ENCODE peak calls at places on chromosomes 13 and 19, in seven cellular contexts. D is HFFc6, X is endothelial cell of umbilical vein, I is left ventricle myocardium inferior, P is RWPE1, S is GM12865, R is fibroblast of the aortic adventitia. H is an unnamed sample.
A peak's percentile ranks its signal among the peaks of the same experiment; 100 is the strongest.

GRCh38 chr13:51465124-51465523 is 12.3 kb upstream of the INTS6 start:
- DNase-seq in D (no peak), X (no peak), I (no peak), P (no peak), S (no peak), R (no peak), H (no peak)

GRCh38 chr13:41981961-41982723 is 21.2 kb upstream of the VWA8 start:
- DNase-seq in D (no peak), X (no peak), I (no peak), P (peak; percentile 57), S (no peak), R (peak; percentile 17), H (no peak)

GRCh38 chr13:44974056-44974798 is 15.0 kb downstream of the NUFIP1 start:
- DNase-seq in D (no peak), X (peak; percentile 84), I (no peak), P (no peak), S (peak; percentile 71), R (peak; percentile 70), H (peak; percentile 66)

GRCh38 chr13:72537782-72538181 is 189.6 kb downstream of the MZT1 start:
- DNase-seq in D (no peak), X (no peak), I (no peak), P (no peak), S (no peak), R (no peak), H (no peak)

GRCh38 chr19:1507192-1507660 is 5.6 kb downstream of the ADAMTSL5 start:
- DNase-seq in D (no peak), X (no peak), I (no peak), P (no peak), S (no peak), R (no peak), H (no peak)

GRCh38 chr13:24650157-24650556 is 30.1 kb upstream of the ATP12A start:
- DNase-seq in D (no peak), X (no peak), I (no peak), P (no peak), S (no peak), R (peak; percentile 83), H (no peak)

GRCh38 chr19:57068921-57069697 is 50.7 kb upstream of the USP29 start:
- DNase-seq in D (no peak), X (no peak), I (no peak), P (no peak), S (no peak), R (no peak), H (no peak)

GRCh38 chr19:14425696-14426138 is 6.6 kb upstream of the DDX39A start:
- DNase-seq in D (peak; percentile 22), X (no peak), I (no peak), P (no peak), S (no peak), R (peak; percentile 65), H (no peak)

GRCh38 chr13:76697277-76697676 is 188.9 kb downstream of the KCTD12 start:
- DNase-seq in D (no peak), X (no peak), I (no peak), P (no peak), S (no peak), R (no peak), H (no peak)

GRCh38 chr13:20680416-20681080 is 23.0 kb upstream of the IL17D start:
- DNase-seq in D (no peak), X (no peak), I (no peak), P (no peak), S (no peak), R (no peak), H (no peak)

GRCh38 chr19:6654347-6655310 is 15.3 kb downstream of the TNFSF14 start:
- DNase-seq in D (no peak), X (no peak), I (no peak), P (no peak), S (peak; percentile 68), R (no peak), H (no peak)

GRCh38 chr13:76723551-76724232 is 162.5 kb downstream of the KCTD12 start:
- DNase-seq in D (peak; percentile 86), X (peak; percentile 95), I (peak; percentile 15), P (peak; percentile 29), S (peak; percentile 56), R (peak; percentile 96), H (no peak)

GRCh38 chr13:50580684-50581305 is 262.7 kb downstream of the DLEU7 start:
- DNase-seq in D (peak; percentile 8), X (peak; percentile 38), I (no peak), P (no peak), S (no peak), R (peak; percentile 91), H (no peak)

GRCh38 chr13:79626924-79627323 is 146.0 kb downstream of the NDFIP2 start:
- DNase-seq in D (no peak), X (no peak), I (no peak), P (no peak), S (no peak), R (no peak), H (no peak)

GRCh38 chr13:75251188-75251587 is 230.8 kb downstream of the TBC1D4 start:
- DNase-seq in D (no peak), X (no peak), I (no peak), P (no peak), S (no peak), R (no peak), H (no peak)
- TF ChIP-seq CTCF in D (no peak), X (no peak), I (no peak), P (no peak), S (no peak), R (no peak), H (no peak)

DNA sequence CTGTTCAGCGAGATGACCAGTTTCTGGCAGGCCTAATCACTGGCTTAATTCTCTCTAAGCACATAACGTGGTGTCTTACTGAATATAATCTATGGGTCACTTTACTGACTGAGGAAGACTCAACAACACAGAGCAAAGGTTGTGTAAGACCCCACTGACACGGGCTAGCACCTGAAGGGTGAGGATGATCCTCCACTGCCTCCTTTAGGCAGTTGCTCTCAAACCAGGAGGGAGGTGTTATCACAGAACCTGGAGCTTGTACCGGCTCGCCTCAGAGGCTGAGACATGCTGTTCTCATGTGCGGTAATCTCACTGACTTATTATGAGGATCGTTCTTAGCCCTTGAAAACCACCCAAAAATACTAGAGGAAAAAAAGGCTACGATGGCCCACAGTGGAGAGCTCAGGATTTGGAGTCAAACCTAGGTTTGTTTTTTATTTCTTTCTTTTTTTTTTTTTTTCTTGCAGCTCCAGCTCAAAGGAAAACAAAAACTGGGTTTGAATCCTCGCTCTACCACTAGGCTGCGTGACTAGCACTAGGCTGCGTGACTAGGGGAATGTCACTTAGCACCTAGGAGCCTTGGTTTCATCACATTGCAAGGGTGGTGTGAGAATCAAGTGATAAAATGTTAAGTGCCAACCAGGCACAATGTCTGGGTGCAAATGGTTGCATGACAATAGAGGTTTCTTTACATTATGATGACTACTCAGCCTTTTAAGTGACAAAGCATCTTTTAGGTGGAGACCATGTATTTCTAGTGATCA is 28.1 kb downstream of the RCBTB2 start:
- DNase-seq in D (no peak), X (no peak), I (no peak), P (no peak), S (peak; percentile 68), R (no peak), H (no peak)
- TF ChIP-seq CTCF in D (no peak), X (no peak), I (no peak), P (no peak), S (no peak), R (no peak), H (no peak)

GRCh38 chr19:45927565-45928261 is 13.1 kb upstream of the NANOS2 start:
- DNase-seq in D (peak; percentile 78), X (peak; percentile 91), I (peak; percentile 89), P (peak; percentile 99), S (peak; percentile 95), R (peak; percentile 91), H (peak; percentile 93)
- TF ChIP-seq CTCF in D (no peak), X (no peak), I (peak; percentile 23), P (peak; percentile 14), S (no peak), R (peak; percentile 7), H (no peak)

GRCh38 chr13:113034451-113035208 is 65.6 kb downstream of the MCF2L start:
- DNase-seq in D (peak; percentile 46), X (peak; percentile 42), I (no peak), P (peak; percentile 65), S (no peak), R (peak; percentile 76), H (peak; percentile 38)
- TF ChIP-seq CTCF in D (peak; percentile 86), X (peak; percentile 43), I (peak; percentile 79), P (peak; percentile 76), S (no peak), R (peak; percentile 77), H (peak; percentile 57)

GRCh38 chr19:54149021-54149812 is 10.3 kb downstream of the LENG1 start:
- DNase-seq in D (no peak), X (peak; percentile 82), I (no peak), P (no peak), S (no peak), R (no peak), H (no peak)
- TF ChIP-seq CTCF in D (no peak), X (no peak), I (no peak), P (no peak), S (no peak), R (no peak), H (no peak)

DNA sequence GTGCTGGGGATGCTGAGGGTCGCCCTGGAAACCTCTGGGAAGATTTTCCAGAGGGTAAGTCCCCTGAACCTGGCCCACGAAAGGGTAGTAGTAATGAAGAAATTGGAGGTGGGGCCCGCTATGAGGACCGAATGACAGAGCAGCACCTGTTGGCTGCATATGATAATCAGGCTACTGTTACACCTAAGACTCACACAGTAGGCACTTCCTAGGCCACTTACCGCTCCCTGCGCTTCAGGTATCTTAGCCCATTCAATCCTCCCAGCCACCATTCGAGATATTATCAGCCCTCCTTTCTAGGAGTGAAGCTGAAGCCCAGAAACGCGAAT is 4.3 kb upstream of the LRFN3 start:
- DNase-seq in D (no peak), X (no peak), I (no peak), P (no peak), S (no peak), R (no peak), H (no peak)
- TF ChIP-seq CTCF in D (no peak), X (no peak), I (peak; percentile 19), P (peak; percentile 57), S (no peak), R (no peak), H (no peak)

GRCh38 chr13:30164141-30164540 is 143.2 kb downstream of the KATNAL1 start:
- DNase-seq in D (no peak), X (peak; percentile 56), I (no peak), P (no peak), S (no peak), R (no peak), H (no peak)

GRCh38 chr13:30169442-30169841 is 137.9 kb downstream of the KATNAL1 start:
- DNase-seq in D (no peak), X (no peak), I (no peak), P (no peak), S (no peak), R (peak; percentile 6), H (no peak)

GRCh38 chr13:30165071-30165470 is 142.3 kb downstream of the KATNAL1 start:
- DNase-seq in D (no peak), X (no peak), I (no peak), P (no peak), S (no peak), R (no peak), H (no peak)

GRCh38 chr13:30170569-30170968 is 136.8 kb downstream of the KATNAL1 start:
- DNase-seq in D (no peak), X (no peak), I (no peak), P (no peak), S (no peak), R (no peak), H (no peak)

GRCh38 chr13:30165791-30166190 is 141.6 kb downstream of the KATNAL1 start:
- DNase-seq in D (no peak), X (no peak), I (no peak), P (no peak), S (no peak), R (peak; percentile 43), H (no peak)
- TF ChIP-seq CTCF in D (no peak), X (no peak), I (no peak), P (no peak), S (no peak), R (peak; percentile 17), H (no peak)